ENCODE peak calls at places on chromosomes 7 and 10, in six cellular contexts. L, F, M, J, K and Z are unnamed samples.
A peak's percentile ranks its signal among the peaks of the same experiment; 100 is the strongest.

GRCh38 chr7:27585781-27586447 is 76.8 kb downstream of the HIBADH start:
- DNase-seq in J (no peak), F (no peak), M (no peak), L (no peak), K (no peak), Z (no peak)

GRCh38 chr7:82740246-82740848 is 296.8 kb upstream of the CACNA2D1 start:
- DNase-seq in K (no peak), M (peak; percentile 1), L (peak; percentile 36), J (peak; percentile 34), F (peak; percentile 71), Z (peak; percentile 88)

GRCh38 chr7:49346200-49346899 is 422.0 kb downstream of the CDC14C start:
- DNase-seq in F (no peak), M (no peak), K (no peak), J (no peak), L (no peak), Z (no peak)

GRCh38 chr10:6128087-6128486 is 39.3 kb downstream of the RBM17 start:
- DNase-seq in F (no peak), K (no peak), J (no peak), M (no peak), L (no peak), Z (no peak)

GRCh38 chr7:51731086-51731485 is 414.5 kb upstream of the COBL start:
- DNase-seq in F (no peak), M (no peak), J (no peak), L (no peak), K (no peak), Z (no peak)

GRCh38 chr10:132961864-132962622 is 19.7 kb upstream of the CFAP46 start:
- DNase-seq in M (peak; percentile 35), J (peak; percentile 57), F (peak; percentile 74), L (peak; percentile 77), K (peak; percentile 22), Z (peak; percentile 48)

GRCh38 chr7:44293561-44294324 is 31.7 kb downstream of the CAMK2B start:
- DNase-seq in M (no peak), K (no peak), F (no peak), J (no peak), L (peak; percentile 6), Z (no peak)

GRCh38 chr7:8113184-8113583 is 144.6 kb downstream of the GLCCI1 start:
- DNase-seq in L (no peak), J (no peak), M (no peak), F (no peak), K (no peak), Z (no peak)

GRCh38 chr7:129282865-129283264 is 58.0 kb downstream of the AHCYL2 start:
- DNase-seq in F (no peak), M (no peak), L (no peak), J (no peak), K (no peak), Z (no peak)

GRCh38 chr10:23826399-23826798 is 382.5 kb upstream of the KIAA1217 start:
- DNase-seq in L (no peak), J (no peak), K (no peak), M (peak; percentile 6), F (peak; percentile 13), Z (peak; percentile 16)

GRCh38 chr7:77575187-77575586 is 38.1 kb downstream of the PTPN12 start:
- DNase-seq in K (no peak), F (no peak), L (no peak), M (no peak), J (no peak), Z (no peak)

GRCh38 chr10:69145864-69146263 is 21.9 kb downstream of the VPS26A start:
- DNase-seq in J (no peak), L (no peak), K (no peak), M (no peak), F (no peak), Z (no peak)

GRCh38 chr10:119337796-119338432 is 130.5 kb downstream of the GRK5 start:
- DNase-seq in K (no peak), M (no peak), L (no peak), J (peak; percentile 71), F (peak; percentile 78), Z (no peak)

GRCh38 chr10:109780997-109781396 is 142.3 kb downstream of the XPNPEP1 start:
- DNase-seq in K (no peak), F (no peak), L (no peak), M (no peak), J (no peak), Z (no peak)

GRCh38 chr10:129800796-129801340 is 163.2 kb downstream of the EBF3 start:
- DNase-seq in F (no peak), L (no peak), J (no peak), M (no peak), K (no peak), Z (no peak)

GRCh38 chr7:51101111-51101757 is 215.4 kb downstream of the COBL start:
- DNase-seq in K (no peak), F (no peak), J (no peak), L (no peak), M (no peak), Z (peak; percentile 31)

GRCh38 chr7:79308176-79308575 is 145.3 kb downstream of the MAGI2 start:
- DNase-seq in F (no peak), L (no peak), M (no peak), K (peak; percentile 32), J (no peak), Z (peak; percentile 34)

GRCh38 chr7:34493752-34494151 is 164.3 kb upstream of the NPSR1 start:
- DNase-seq in M (no peak), J (no peak), L (no peak), K (no peak), F (no peak), Z (no peak)

GRCh38 chr7:55570939-55571338 is 1.4 kb downstream of the VOPP1 start:
- DNase-seq in M (no peak), F (peak; percentile 92), K (no peak), L (no peak), J (peak; percentile 88), Z (peak; percentile 23)

GRCh38 chr7:152989889-152990380 is 230.4 kb downstream of the ACTR3B start:
- DNase-seq in F (no peak), L (no peak), M (no peak), J (no peak), K (no peak), Z (no peak)

GRCh38 chr7:468681-469590 is 50.7 kb downstream of the PDGFA start:
- DNase-seq in M (no peak), J (peak; percentile 55), K (no peak), F (peak; percentile 77), L (peak; percentile 5), Z (no peak)

GRCh38 chr7:137989127-137989526 is 12.8 kb downstream of the CREB3L2 start:
- DNase-seq in L (no peak), F (no peak), K (no peak), J (no peak), M (no peak), Z (no peak)

GRCh38 chr10:117594722-117595121 is 52.2 kb downstream of the EMX2 start:
- DNase-seq in M (no peak), K (no peak), F (peak; percentile 32), L (no peak), J (no peak), Z (no peak)

GRCh38 chr10:128896183-128896805 is 570.7 kb upstream of the MGMT start:
- DNase-seq in M (no peak), F (no peak), K (no peak), L (no peak), J (no peak), Z (no peak)

GRCh38 chr10:58399410-58399809 is 14.2 kb downstream of the TFAM start:
- DNase-seq in M (no peak), F (peak; percentile 76), K (no peak), L (no peak), J (peak; percentile 31), Z (no peak)

GRCh38 chr10:672992-673391 is 16.5 kb downstream of the DIP2C start:
- DNase-seq in M (no peak), J (no peak), F (no peak), K (no peak), L (peak; percentile 7), Z (no peak)

GRCh38 chr10:89115876-89116627 is 91.1 kb downstream of the CH25H start:
- DNase-seq in K (peak; percentile 82), M (no peak), J (peak; percentile 69), F (peak; percentile 71), L (no peak), Z (no peak)

GRCh38 chr7:30179016-30179436 is 44.2 kb downstream of the MTURN start:
- DNase-seq in K (no peak), L (no peak), M (no peak), F (no peak), J (no peak), Z (no peak)